ENCODE peak calls at places on chromosomes 2 and 18, in seven cellular contexts. B, L, Z, E, V, N and J are unnamed samples.

GRCh38 chr18:70522183-70522582 is 233.3 kb downstream of the SOCS6 start:
- DNase-seq in B (no peak), L (no peak), Z (no peak), E (no peak), V (no peak), N (no peak), J (no peak)

GRCh38 chr2:80968450-80968849 is 663.9 kb upstream of the LRRTM1 start:
- DNase-seq in B (no peak), L (no peak), Z (no peak), E (no peak), V (no peak), N (no peak), J (no peak)

GRCh38 chr2:46075848-46076247 is 221.4 kb upstream of the EPAS1 start:
- DNase-seq in B (no peak), L (no peak), Z (no peak), E (no peak), V (no peak), N (no peak), J (no peak)

GRCh38 chr2:100423631-100424030 is 6.2 kb upstream of the CHST10 start:
- DNase-seq in B (no peak), L (no peak), Z (no peak), E (no peak), V (no peak), N (no peak), J (no peak)

GRCh38 chr18:48308027-48308635 is 101.1 kb downstream of the ZBTB7C start:
- DNase-seq in B (no peak), L (no peak), Z (no peak), E (no peak), V (no peak), N (no peak), J (no peak)

GRCh38 chr2:224261316-224261715 is 140.6 kb downstream of the FAM124B start:
- DNase-seq in B (no peak), L (no peak), Z (peak), E (no peak), V (no peak), N (no peak), J (no peak)

GRCh38 chr2:152584301-152584700 is 133.0 kb downstream of the PRPF40A start:
- DNase-seq in B (no peak), L (no peak), Z (no peak), E (no peak), V (no peak), N (no peak), J (no peak)

GRCh38 chr2:236016496-236016895 is 151.7 kb downstream of the GBX2 start:
- DNase-seq in B (no peak), L (no peak), Z (no peak), E (no peak), V (no peak), N (no peak), J (no peak)

GRCh38 chr2:108922141-108922915 is 66.7 kb downstream of the EDAR start:
- DNase-seq in B (peak), L (no peak), Z (no peak), E (no peak), V (no peak), N (no peak), J (no peak)

GRCh38 chr2:127619191-127619590 is 26.8 kb upstream of the GPR17 start:
- DNase-seq in B (peak), L (no peak), Z (no peak), E (peak), V (peak), N (no peak), J (no peak)

GRCh38 chr2:132374551-132374950 is 42.1 kb upstream of the GPR39 start:
- DNase-seq in B (no peak), L (no peak), Z (no peak), E (no peak), V (no peak), N (no peak), J (no peak)

GRCh38 chr2:120613742-120614481 is 121.8 kb upstream of the GLI2 start:
- DNase-seq in B (peak), L (no peak), Z (peak), E (no peak), V (no peak), N (no peak), J (no peak)

GRCh38 chr2:19711470-19712372 is 190.1 kb downstream of the TTC32 start:
- DNase-seq in B (no peak), L (no peak), Z (peak), E (no peak), V (no peak), N (peak), J (no peak)

GRCh38 chr2:12162269-12163247 is 416.1 kb downstream of the LPIN1 start:
- DNase-seq in B (no peak), L (no peak), Z (no peak), E (no peak), V (no peak), N (no peak), J (no peak)

GRCh38 chr2:189082576-189082975 is 97.0 kb downstream of the COL5A2 start:
- DNase-seq in B (no peak), L (no peak), Z (peak), E (no peak), V (peak), N (peak), J (no peak)

GRCh38 chr2:17748745-17749144 is 4.9 kb downstream of the SMC6 start:
- DNase-seq in B (no peak), L (no peak), Z (no peak), E (no peak), V (no peak), N (no peak), J (no peak)

GRCh38 chr2:39913648-39914456 is 134.8 kb upstream of the THUMPD2 start:
- DNase-seq in B (no peak), L (peak), Z (peak), E (no peak), V (no peak), N (peak), J (no peak)

GRCh38 chr2:186299610-186300009 is 186.4 kb upstream of the ZC3H15 start:
- DNase-seq in B (no peak), L (no peak), Z (no peak), E (no peak), V (no peak), N (no peak), J (no peak)

GRCh38 chr18:30927517-30928075 is 114.9 kb downstream of the DSC3 start:
- DNase-seq in B (no peak), L (no peak), Z (no peak), E (no peak), V (no peak), N (no peak), J (no peak)

GRCh38 chr2:9754532-9754887 is 88.8 kb upstream of the TAF1B start:
- DNase-seq in B (no peak), L (no peak), Z (no peak), E (no peak), V (no peak), N (no peak), J (no peak)

GRCh38 chr2:160674076-160674630 is 180.5 kb upstream of the RBMS1 start:
- DNase-seq in B (no peak), L (no peak), Z (no peak), E (no peak), V (no peak), N (no peak), J (no peak)

GRCh38 chr2:27408601-27409320 is 630 bp downstream of the PPM1G start:
- DNase-seq in B (no peak), L (no peak), Z (no peak), E (no peak), V (no peak), N (peak), J (peak)

GRCh38 chr18:56038258-56039030 is 450.5 kb upstream of the TCF4 start:
- DNase-seq in B (no peak), L (no peak), Z (no peak), E (no peak), V (no peak), N (no peak), J (no peak)

DNA sequence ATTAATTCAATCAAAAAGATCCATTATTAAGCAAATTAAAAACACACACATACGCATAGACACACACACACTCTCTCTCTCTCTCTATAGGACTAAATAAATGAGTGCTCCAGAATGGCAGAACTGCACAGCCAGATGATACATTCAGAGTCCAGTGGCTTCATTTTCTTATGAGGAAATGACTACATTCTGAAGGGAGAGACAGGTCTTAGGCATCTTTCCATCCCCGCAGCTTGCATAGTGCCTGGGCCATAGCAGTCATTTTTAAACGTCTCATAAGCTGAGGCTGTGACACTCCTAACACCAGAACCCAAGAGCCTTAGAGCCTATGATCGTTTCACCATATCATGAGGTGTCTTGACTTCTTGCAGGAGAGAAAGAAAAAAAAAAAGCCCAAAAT is 31.1 kb downstream of the FEZ2 start:
- DNase-seq in B (no peak), L (no peak), Z (no peak), E (no peak), V (no peak), N (no peak), J (no peak)
- H3K27ac ChIP-seq in B (no peak), L (no peak), Z (no peak), E (no peak), V (no peak), N (no peak), J (peak)

GRCh38 chr2:215825709-215826108 is 187.6 kb downstream of the MREG start:
- DNase-seq in B (no peak), L (no peak), Z (no peak), E (no peak), V (no peak), N (no peak), J (no peak)
- H3K27ac ChIP-seq in B (no peak), L (peak), Z (no peak), E (no peak), V (no peak), N (no peak), J (no peak)

GRCh38 chr2:217616936-217617335 is 385.9 kb downstream of the TNS1 start:
- DNase-seq in B (no peak), L (no peak), Z (peak), E (no peak), V (no peak), N (no peak), J (no peak)

GRCh38 chr2:217612920-217613319 is 389.9 kb downstream of the TNS1 start:
- DNase-seq in B (no peak), L (no peak), Z (no peak), E (no peak), V (no peak), N (no peak), J (no peak)

GRCh38 chr2:217611626-217612127 is 391.1 kb downstream of the TNS1 start:
- DNase-seq in B (no peak), L (no peak), Z (no peak), E (no peak), V (no peak), N (no peak), J (no peak)

GRCh38 chr2:217617496-217618085 is 385.2 kb downstream of the TNS1 start:
- DNase-seq in B (no peak), L (no peak), Z (peak), E (peak), V (no peak), N (no peak), J (no peak)

DNA sequence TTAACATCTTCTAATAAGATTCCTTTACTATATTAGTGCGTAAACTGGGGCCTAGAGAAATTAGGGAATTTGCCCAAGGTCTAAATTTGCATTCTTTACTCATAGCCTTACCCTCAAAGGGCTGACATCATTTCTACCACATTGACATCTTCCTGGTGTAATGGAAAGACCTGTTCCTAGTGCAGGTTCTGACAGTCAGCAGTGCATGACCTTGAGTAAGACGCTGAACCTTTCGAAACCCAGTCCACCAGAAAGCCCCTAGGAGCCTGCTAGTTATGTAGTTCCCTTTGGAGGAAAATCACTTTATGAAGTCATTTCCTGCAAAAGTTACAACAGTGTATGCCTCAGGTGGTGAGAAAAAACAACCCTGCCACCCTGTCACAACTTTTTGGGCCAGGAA is 388.3 kb downstream of the TNS1 start:
- DNase-seq in B (no peak), L (no peak), Z (no peak), E (no peak), V (no peak), N (no peak), J (no peak)
- H3K27ac ChIP-seq in B (no peak), L (no peak), Z (no peak), E (no peak), V (no peak), N (no peak), J (no peak)

DNA sequence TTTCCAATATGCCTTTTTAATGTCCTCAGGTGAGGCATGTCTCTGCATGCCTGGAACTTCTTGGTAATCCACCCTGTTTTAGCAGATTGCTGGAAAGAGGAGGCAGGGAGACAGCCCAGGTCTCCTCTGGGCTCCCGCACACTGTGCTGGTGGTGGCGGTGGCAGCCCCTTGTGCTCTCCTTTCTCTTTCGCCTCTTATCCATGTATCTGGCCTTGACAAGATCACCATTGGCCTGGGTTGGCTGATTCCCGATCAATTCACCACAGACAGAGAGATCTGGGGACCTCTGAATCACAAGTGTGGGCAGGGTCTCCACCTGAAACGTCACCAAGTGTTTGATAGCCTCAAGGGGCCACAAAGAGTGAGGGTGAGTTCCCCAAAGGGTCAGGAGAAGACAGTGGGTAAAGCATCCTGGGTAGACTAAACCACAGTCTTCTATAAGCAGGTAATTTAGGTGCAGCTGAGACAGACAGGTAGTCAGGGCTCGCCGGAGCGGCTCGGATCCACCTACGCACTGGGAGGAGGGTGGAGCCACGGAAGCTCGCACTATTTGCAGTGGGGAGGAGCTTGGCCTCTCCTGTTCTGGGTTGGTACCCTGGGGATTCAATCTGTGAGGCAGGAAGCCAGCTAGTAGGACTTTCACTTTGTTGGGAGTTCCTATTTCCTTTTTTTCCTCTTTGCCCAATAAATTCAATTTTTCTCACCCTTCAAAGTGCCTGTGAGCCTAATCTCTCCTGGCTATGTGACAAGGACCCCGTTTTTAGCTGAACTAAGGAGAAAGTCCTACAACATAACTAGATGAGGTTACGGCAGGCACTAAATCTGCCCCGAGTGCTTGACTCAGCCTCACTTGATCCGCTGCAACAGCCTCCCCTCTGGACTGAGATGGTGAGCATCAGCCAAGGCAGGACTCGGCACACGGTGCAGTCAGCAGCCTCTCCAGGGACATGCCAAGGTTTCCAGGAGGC is 57.6 kb downstream of the SLC4A3 start:
- DNase-seq in B (peak), L (no peak), Z (peak), E (peak), V (peak), N (peak), J (peak)
- H3K27ac ChIP-seq in B (peak), L (no peak), Z (peak), E (peak), V (peak), N (peak), J (peak)

GRCh38 chr2:234242446-234242810 is 191.9 kb downstream of the SPP2 start:
- DNase-seq in B (no peak), L (no peak), Z (no peak), E (no peak), V (no peak), N (no peak), J (no peak)
- H3K27ac ChIP-seq in B (no peak), L (no peak), Z (peak), E (no peak), V (no peak), N (no peak), J (no peak)

GRCh38 chr2:231409773-231410172 is 14.3 kb downstream of the B3GNT7 start:
- DNase-seq in B (no peak), L (no peak), Z (no peak), E (no peak), V (peak), N (no peak), J (no peak)

GRCh38 chr2:231410293-231411004 is 14.9 kb downstream of the B3GNT7 start:
- DNase-seq in B (no peak), L (no peak), Z (no peak), E (no peak), V (no peak), N (no peak), J (no peak)

GRCh38 chr2:231412616-231412963 is 17.1 kb downstream of the B3GNT7 start:
- DNase-seq in B (no peak), L (no peak), Z (no peak), E (no peak), V (no peak), N (no peak), J (no peak)

GRCh38 chr2:231411871-231412615 is 16.5 kb downstream of the B3GNT7 start:
- DNase-seq in B (peak), L (peak), Z (peak), E (peak), V (peak), N (peak), J (peak)

GRCh38 chr2:231411237-231411636 is 15.7 kb downstream of the B3GNT7 start:
- DNase-seq in B (no peak), L (no peak), Z (no peak), E (no peak), V (no peak), N (no peak), J (no peak)
- H3K27ac ChIP-seq in B (no peak), L (no peak), Z (no peak), E (peak), V (no peak), N (no peak), J (no peak)

DNA sequence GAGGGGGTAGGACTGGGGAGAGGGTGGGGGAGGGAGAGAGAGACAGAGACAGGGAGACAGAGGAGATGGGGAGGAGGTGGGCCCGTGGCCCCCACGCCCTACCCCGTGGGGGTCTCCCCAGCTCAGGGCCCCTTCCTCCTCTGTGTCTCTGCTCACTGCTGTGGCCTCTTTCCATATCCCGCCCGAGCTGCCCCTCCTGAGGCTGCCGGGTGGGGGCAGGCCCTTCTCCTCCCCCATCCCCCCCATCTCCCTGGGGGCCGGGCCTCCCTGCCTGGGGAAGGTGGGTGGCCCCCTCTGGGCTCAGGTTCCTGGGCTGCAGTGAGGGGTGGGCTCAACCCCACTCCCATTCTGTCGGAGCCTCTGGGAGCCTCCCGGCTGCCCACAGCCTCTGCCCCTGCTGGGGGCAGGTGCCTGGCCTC is 332 bp upstream of the PDCD1 start:
- DNase-seq in B (no peak), L (no peak), Z (no peak), E (peak), V (no peak), N (no peak), J (no peak)
- H3K27ac ChIP-seq in B (no peak), L (no peak), Z (no peak), E (peak), V (peak), N (peak), J (no peak)

GRCh38 chr2:51723716-51724115 is 691.8 kb upstream of the NRXN1 start:
- DNase-seq in B (no peak), L (no peak), Z (no peak), E (no peak), V (no peak), N (no peak), J (no peak)

GRCh38 chr2:51718881-51719280 is 686.9 kb upstream of the NRXN1 start:
- DNase-seq in B (no peak), L (no peak), Z (no peak), E (no peak), V (no peak), N (no peak), J (no peak)

GRCh38 chr2:51722311-51722710 is 690.4 kb upstream of the NRXN1 start:
- DNase-seq in B (no peak), L (no peak), Z (peak), E (no peak), V (no peak), N (no peak), J (no peak)

GRCh38 chr2:51717318-51717717 is 685.4 kb upstream of the NRXN1 start:
- DNase-seq in B (no peak), L (no peak), Z (peak), E (no peak), V (no peak), N (no peak), J (no peak)

DNA sequence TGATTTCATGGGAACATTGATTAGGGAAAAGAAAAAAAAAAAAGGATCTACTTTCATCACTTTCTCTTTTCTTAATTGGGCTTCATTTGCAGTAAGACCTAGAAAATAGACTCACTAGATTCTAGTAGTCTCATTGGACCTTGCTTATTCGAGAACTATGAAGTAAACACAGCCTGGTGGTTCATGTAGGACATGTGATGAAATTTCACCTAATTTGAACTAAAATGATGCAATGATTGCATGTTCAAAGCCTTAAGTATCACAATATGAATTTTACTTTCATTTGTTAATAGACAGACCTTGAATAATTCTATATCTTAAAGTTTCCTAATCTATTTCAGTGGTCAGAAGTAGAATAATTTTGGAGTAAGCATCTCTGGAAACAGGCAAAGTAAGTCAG is 688.9 kb upstream of the NRXN1 start:
- DNase-seq in B (no peak), L (no peak), Z (no peak), E (no peak), V (no peak), N (no peak), J (no peak)
- H3K27ac ChIP-seq in B (no peak), L (no peak), Z (no peak), E (no peak), V (no peak), N (no peak), J (no peak)